ENCODE peak calls at places on chromosomes 7 and 10, in eight cellular contexts. S, X, M, R, Q, G, O and C are unnamed samples.

GRCh38 chr7:77935652-77936348 is 137.2 kb downstream of the PHTF2 start:
- DNase-seq in Q (no peak), M (no peak), O (no peak), G (no peak), X (no peak), R (no peak), S (no peak), C (no peak)

GRCh38 chr10:3482200-3482993 is 302.6 kb downstream of the KLF6 start:
- DNase-seq in G (no peak), Q (peak), R (peak), S (no peak), O (no peak), M (no peak), X (no peak), C (peak)

GRCh38 chr10:3525832-3526449 is 259.1 kb downstream of the KLF6 start:
- DNase-seq in M (peak), R (peak), O (peak), X (no peak), Q (peak), S (no peak), G (peak), C (peak)

GRCh38 chr7:84237533-84238173 is 43.1 kb upstream of the SEMA3A start:
- DNase-seq in O (no peak), R (no peak), S (no peak), M (no peak), G (no peak), Q (no peak), X (no peak), C (no peak)

GRCh38 chr7:27192546-27193334 is 7.2 kb downstream of the HOXA13 start:
- DNase-seq in X (no peak), S (no peak), O (no peak), R (peak), G (no peak), M (no peak), Q (no peak), C (peak)

GRCh38 chr10:51937313-51937712 is 237.9 kb upstream of the CSTF2T start:
- DNase-seq in O (no peak), R (no peak), X (no peak), G (no peak), S (no peak), Q (no peak), M (no peak), C (no peak)

GRCh38 chr10:75024971-75025523 is 86.4 kb upstream of the SAMD8 start:
- DNase-seq in G (no peak), M (no peak), R (no peak), S (no peak), O (no peak), Q (no peak), X (no peak), C (no peak)

GRCh38 chr7:131012477-131013031 is 278.5 kb upstream of the KLF14 start:
- DNase-seq in Q (no peak), X (no peak), M (no peak), G (no peak), O (no peak), S (no peak), R (no peak), C (no peak)

GRCh38 chr10:113681533-113682470 is 2.1 kb downstream of the CASP7 start:
- DNase-seq in X (peak), G (no peak), R (no peak), S (no peak), O (no peak), Q (no peak), M (no peak), C (no peak)

GRCh38 chr7:34041716-34042115 is 136.4 kb downstream of the BMPER start:
- DNase-seq in O (no peak), S (no peak), M (no peak), G (no peak), Q (no peak), R (no peak), X (no peak), C (no peak)

GRCh38 chr10:3047622-3047995 is 19.7 kb upstream of the PFKP start:
- DNase-seq in O (no peak), G (no peak), Q (no peak), M (no peak), R (no peak), S (no peak), X (no peak), C (no peak)

GRCh38 chr10:35336921-35337741 is 822 bp downstream of the CCNY start:
- DNase-seq in O (peak), Q (peak), X (no peak), S (peak), G (no peak), M (peak), R (peak), C (peak)

GRCh38 chr10:111967547-111967946 is 216.0 kb downstream of the GPAM start:
- DNase-seq in X (no peak), G (no peak), R (no peak), O (no peak), Q (no peak), S (no peak), M (no peak), C (no peak)

GRCh38 chr7:101165075-101165957 is at the start of gene VGF:
- DNase-seq in O (peak), G (peak), Q (peak), X (peak), S (peak), R (peak), M (peak), C (peak)
- H3K4me3 ChIP-seq in O (peak), G (peak), Q (peak), X (no peak), S (no peak), R (no peak), M (peak), C (no peak)

DNA sequence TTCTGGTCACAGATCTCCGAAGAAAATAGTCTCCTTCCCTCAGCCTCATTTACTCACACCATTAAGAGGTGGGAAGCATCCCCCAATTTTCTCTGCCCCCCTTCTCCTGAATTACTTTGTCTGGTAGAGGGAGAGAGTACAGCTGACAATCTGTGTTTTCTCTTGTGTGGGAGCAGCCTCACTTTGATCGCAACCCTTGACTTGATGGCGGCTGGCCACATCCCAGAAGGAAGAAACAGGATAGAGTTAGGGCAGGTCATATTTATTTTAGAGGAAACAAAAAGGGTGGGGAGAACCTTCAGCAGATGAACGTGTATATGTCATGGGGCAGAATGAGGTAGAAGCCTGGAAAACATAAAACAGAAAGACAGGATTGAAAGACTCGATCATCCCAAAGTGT is 82.4 kb upstream of the FAM171A1 start:
- DNase-seq in M (no peak), X (no peak), G (no peak), O (no peak), R (no peak), Q (no peak), S (no peak), C (no peak)
- H3K4me3 ChIP-seq in M (no peak), X (no peak), G (no peak), O (no peak), R (no peak), Q (no peak), S (no peak), C (no peak)

GRCh38 chr7:127968547-127968946 is 62.7 kb downstream of the LRRC4 start:
- DNase-seq in G (no peak), M (no peak), Q (no peak), O (no peak), X (no peak), R (no peak), S (no peak), C (no peak)
- H3K4me3 ChIP-seq in G (no peak), M (no peak), Q (no peak), O (no peak), X (no peak), R (no peak), S (no peak), C (no peak)

GRCh38 chr10:102605712-102606111 is 38.6 kb upstream of the TRIM8 start:
- DNase-seq in O (no peak), R (no peak), M (no peak), X (no peak), G (no peak), Q (peak), S (no peak), C (no peak)

GRCh38 chr10:102603946-102604345 is 40.3 kb upstream of the TRIM8 start:
- DNase-seq in S (no peak), Q (no peak), G (no peak), R (no peak), M (peak), X (no peak), O (no peak), C (no peak)

GRCh38 chr10:102602272-102603045 is 41.8 kb upstream of the TRIM8 start:
- DNase-seq in M (peak), X (no peak), G (no peak), S (no peak), R (peak), O (no peak), Q (peak), C (no peak)

GRCh38 chr10:102601639-102602038 is 42.6 kb upstream of the TRIM8 start:
- DNase-seq in M (no peak), X (no peak), R (no peak), S (no peak), O (no peak), Q (no peak), G (no peak), C (no peak)

DNA sequence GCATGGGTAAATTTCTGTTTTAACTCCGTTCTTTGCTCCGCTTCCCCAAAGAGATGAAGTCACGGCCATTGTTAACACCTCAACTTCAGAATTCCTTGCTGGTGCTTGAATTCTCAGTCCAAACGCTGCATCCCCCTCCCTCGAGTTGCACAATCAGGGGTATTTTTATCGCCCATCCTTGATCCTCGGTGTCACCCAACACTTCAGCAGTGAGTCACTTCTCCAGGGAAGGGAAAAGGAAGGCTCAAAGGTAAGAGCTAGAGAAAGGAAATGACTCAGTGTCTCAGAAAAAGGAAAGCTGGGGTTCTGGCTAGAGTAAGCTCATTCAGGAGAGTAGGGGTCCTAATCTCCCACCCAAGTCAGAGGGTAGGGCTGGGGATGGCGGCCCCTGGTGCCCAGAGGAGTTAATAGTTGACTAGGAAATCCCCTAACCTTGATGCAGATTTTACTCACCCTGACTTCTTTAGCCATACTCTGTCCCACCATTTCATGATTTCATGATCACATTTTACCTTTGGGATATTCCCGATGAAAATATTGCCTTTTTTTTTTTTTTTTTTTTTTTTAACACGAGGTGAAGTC is 39.8 kb upstream of the TRIM8 start:
- DNase-seq in X (no peak), G (no peak), S (no peak), Q (peak), R (no peak), O (no peak), M (no peak), C (no peak)
- H3K4me3 ChIP-seq in X (no peak), G (no peak), S (no peak), Q (no peak), R (no peak), O (no peak), M (no peak), C (no peak)

GRCh38 chr7:150407588-150408392 is 28.7 kb downstream of the ZNF775 start:
- DNase-seq in G (no peak), Q (peak), R (no peak), S (no peak), X (no peak), M (no peak), O (no peak), C (no peak)
- H3K4me3 ChIP-seq in G (no peak), Q (no peak), R (no peak), S (no peak), X (no peak), M (no peak), O (no peak), C (no peak)

GRCh38 chr7:55111007-55111406 is 92.2 kb downstream of the EGFR start:
- DNase-seq in R (no peak), X (no peak), M (no peak), O (no peak), Q (no peak), S (no peak), G (no peak), C (peak)
- H3K4me3 ChIP-seq in R (no peak), X (no peak), M (no peak), O (no peak), Q (no peak), S (no peak), G (no peak), C (no peak)

DNA sequence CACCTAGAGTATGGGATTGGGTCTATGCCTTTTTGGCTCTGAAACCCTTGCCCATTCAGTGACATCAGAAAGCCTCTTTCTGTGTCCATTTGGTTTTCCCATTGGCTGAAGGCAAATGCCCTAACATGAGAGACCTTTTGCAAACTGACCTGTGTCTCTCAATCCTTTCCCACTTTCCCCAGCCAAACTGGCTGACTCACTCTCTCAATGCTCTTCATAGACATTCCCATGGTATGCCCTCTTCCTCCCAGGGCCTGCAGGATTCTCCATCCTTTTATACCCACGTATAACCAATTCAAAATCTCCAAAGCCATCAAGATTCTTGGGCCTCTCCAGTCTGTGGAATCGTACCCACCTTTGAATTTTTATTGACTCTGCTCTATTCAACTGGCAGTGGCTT is 563.3 kb downstream of the GATA3 start:
- DNase-seq in G (no peak), O (no peak), Q (no peak), R (no peak), X (no peak), S (no peak), M (no peak), C (no peak)
- H3K4me3 ChIP-seq in G (no peak), O (no peak), Q (no peak), R (no peak), X (no peak), S (no peak), M (no peak), C (no peak)

DNA sequence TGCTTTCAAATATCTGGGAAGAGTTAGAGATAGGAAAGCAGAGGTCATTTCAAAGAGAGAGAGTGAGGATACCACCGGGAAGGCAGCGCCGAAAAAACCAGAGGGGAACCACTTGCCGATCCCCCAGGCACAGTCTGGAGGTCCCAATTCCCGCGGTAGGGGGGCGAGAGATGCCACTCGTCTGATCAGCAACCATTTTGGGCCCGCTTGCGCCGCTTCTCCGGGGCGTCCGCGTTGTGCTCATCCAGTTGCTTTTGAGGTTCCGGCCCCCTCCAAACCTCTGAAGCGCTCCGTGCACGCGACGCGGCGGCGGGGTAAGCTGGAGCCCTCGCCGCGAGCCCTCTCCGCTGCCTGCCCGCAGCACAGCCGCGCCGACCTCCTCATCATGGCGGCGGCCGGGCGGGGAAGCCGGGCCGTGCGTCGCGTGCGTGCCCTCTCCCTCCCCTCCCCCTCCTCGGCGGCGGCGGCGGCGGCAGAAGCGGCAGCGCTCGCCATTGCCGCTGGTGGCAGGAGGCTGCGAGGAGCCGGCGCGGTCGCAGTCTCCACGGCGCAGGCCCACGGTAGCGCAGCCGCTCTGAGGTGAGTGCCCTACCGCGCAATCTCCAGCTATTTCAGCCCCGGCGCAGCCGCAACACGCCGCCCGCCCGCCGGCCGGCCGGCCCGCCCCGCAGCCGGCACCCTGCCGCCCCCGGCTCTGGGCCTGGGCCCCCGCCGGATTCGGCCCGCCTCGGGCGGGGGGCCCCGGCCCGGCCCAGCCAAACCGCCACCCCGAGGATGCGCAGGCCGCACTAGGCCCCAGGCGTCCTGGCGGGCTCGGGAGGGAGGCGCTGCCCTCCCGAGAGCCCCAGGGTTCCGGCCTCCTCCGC is at the start of gene NRF1:
- DNase-seq in Q (peak), X (peak), O (peak), M (peak), R (peak), S (peak), G (peak), C (peak)
- H3K4me3 ChIP-seq in Q (peak), X (peak), O (peak), M (peak), R (peak), S (peak), G (peak), C (peak)